ENCODE peak calls at places on chromosomes 1 and 21, in six cellular contexts. J, P, Z, W, X and D are unnamed samples. For H3K27me3 and H3K79me2, the result is how much of the 10 kb centered on the place peaks cover.

GRCh38 chr21:27024316-27024715 is 57.4 kb upstream of the ADAMTS5 start:
- DNase-seq in X (no peak), P (no peak), Z (peak), W (peak), J (no peak), D (no peak)

GRCh38 chr1:71128060-71128459 is 47.2 kb upstream of the ZRANB2 start:
- DNase-seq in P (no peak), X (no peak), J (no peak), W (no peak), Z (no peak), D (no peak)

GRCh38 chr1:5640845-5641244 is 351.4 kb downstream of the NPHP4 start:
- DNase-seq in P (peak), X (no peak), W (no peak), Z (no peak), J (no peak), D (no peak)

GRCh38 chr1:23916209-23917131 is 3.3 kb upstream of the CNR2 start:
- DNase-seq in Z (peak), W (peak), P (peak), J (peak), X (peak), D (peak)

GRCh38 chr1:21906173-21907078 is 30.7 kb downstream of the HSPG2 start:
- DNase-seq in J (peak), Z (peak), P (no peak), W (no peak), X (no peak), D (peak)

GRCh38 chr21:42862774-42863503 is 16.4 kb downstream of the WDR4 start:
- DNase-seq in Z (no peak), W (no peak), J (peak), X (peak), P (no peak), D (no peak)

GRCh38 chr1:67679691-67680090 is 5.3 kb upstream of the GADD45A start:
- DNase-seq in J (no peak), P (no peak), Z (peak), X (peak), W (peak), D (no peak)

GRCh38 chr1:224333939-224334701 is 4.1 kb upstream of the NVL start:
- DNase-seq in W (peak), Z (peak), P (no peak), J (no peak), X (peak), D (peak)

GRCh38 chr1:197481101-197481500 is 213.0 kb downstream of the CRB1 start:
- DNase-seq in J (no peak), X (no peak), W (no peak), P (no peak), Z (no peak), D (no peak)

DNA sequence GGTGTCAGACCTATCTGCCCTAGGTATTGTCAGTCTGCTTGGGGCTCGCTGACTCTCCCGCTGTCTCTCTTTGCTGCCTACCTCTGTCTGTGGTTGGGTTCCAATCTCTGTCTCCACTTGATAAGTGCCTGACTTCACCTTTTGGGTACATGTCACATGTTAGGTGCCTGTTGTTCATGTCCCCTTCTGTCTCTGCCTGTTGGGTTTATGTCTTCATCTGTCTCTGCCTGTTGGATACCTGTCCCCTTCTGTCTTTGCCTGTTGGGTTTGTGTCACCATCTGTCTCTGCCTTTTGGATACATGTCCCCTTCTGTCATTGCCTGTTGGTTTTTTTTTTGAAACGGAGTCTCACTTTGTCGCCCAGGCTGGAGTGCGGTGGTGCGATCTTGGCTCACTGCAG is 14.6 kb downstream of the RPS6KA1 start:
- DNase-seq in P (no peak), Z (no peak), J (no peak), X (no peak), W (no peak), D (no peak)
- H3K27me3 ChIP-seq in P (under half), Z (under half), J (under half), X (under half), W (under half), D (under half)

DNA sequence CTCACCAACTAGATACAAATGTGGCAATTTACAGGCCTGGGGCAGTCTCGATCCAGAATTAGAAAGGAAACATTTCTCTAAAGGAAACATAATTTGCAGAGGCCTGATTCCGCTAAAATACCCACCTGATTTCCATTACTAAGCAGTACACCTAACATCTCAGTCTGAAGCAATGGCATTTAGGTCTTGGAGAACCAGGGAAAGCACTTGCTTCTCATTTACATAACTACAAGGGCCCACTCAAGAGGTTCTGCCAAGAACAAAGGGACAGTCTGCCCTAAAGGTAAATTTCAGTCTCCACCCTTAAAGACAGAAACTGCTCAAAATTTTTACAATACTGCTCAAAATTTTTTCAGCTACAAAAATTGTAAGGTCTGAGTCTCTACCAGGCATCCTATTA is 123.7 kb upstream of the GJB5 start:
- DNase-seq in W (no peak), J (no peak), Z (no peak), X (no peak), P (no peak), D (no peak)
- H3K79me2 ChIP-seq in W (under half), J (under half), Z (under half), X (under half), P (under half), D (under half)

GRCh38 chr1:18724801-18725200 is 94.2 kb downstream of the PAX7 start:
- DNase-seq in X (no peak), P (no peak), J (no peak), Z (no peak), W (no peak), D (no peak)
- H3K27me3 ChIP-seq in X (under half), P (under half), J (half or more), Z (under half), W (under half), D (under half)

DNA sequence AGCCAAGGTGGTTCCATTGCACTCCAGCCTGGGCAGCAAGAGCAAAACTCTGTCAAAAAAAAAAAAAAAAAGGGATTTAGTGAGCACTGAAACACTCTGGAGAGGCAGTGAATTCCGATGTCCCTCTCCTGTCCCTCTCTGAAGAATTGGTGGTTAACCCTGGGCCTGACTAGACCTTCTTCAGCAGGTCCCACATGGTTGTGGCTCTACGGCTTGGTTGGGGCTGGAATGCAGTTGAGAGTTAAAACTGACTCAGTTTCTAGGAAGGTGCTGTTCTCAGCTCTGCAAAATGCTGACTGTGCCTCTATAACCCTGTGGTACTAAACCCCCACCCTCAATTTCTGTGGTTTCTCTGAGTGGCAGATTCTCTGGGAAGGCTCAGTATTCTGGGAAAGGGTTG is 173.3 kb downstream of the SEC16B start:
- DNase-seq in W (peak), X (no peak), J (no peak), Z (no peak), P (no peak), D (no peak)
- H3K79me2 ChIP-seq in W (under half), X (under half), J (under half), Z (under half), P (under half), D (under half)

GRCh38 chr1:42938596-42939184 is 20.0 kb downstream of the SLC2A1 start:
- DNase-seq in P (no peak), J (no peak), X (no peak), W (no peak), Z (no peak), D (no peak)
- H3K27me3 ChIP-seq in P (under half), J (under half), X (under half), W (under half), Z (under half), D (under half)